ENCODE peak calls at places on chromosomes 13 and 19, in six cellular contexts. One of them, this sample, is unnamed.

GRCh38 chr13:112740502-112741131 is 50.8 kb downstream of the ATP11A start:
- DNase-seq in astrocyte of the cerebellum: no peak
- DNase-seq in lower lobe of right lung: no peak
- DNase-seq in fibroblast of mammary gland: peak
- DNase-seq in stomach: peak
- DNase-seq in HL-60: no peak
- DNase-seq in this sample: no peak

GRCh38 chr13:23322353-23323336 is 110.9 kb downstream of the SACS start:
- DNase-seq in astrocyte of the cerebellum: no peak
- DNase-seq in lower lobe of right lung: no peak
- DNase-seq in fibroblast of mammary gland: no peak
- DNase-seq in stomach: no peak
- DNase-seq in HL-60: no peak
- DNase-seq in this sample: no peak

GRCh38 chr13:107170270-107170931 is 602.5 kb upstream of the ARGLU1 start:
- DNase-seq in astrocyte of the cerebellum: no peak
- DNase-seq in lower lobe of right lung: no peak
- DNase-seq in fibroblast of mammary gland: no peak
- DNase-seq in stomach: no peak
- DNase-seq in HL-60: no peak
- DNase-seq in this sample: no peak

GRCh38 chr13:30898070-30898469 is 8.0 kb upstream of the MEDAG start:
- DNase-seq in astrocyte of the cerebellum: no peak
- DNase-seq in lower lobe of right lung: no peak
- DNase-seq in fibroblast of mammary gland: no peak
- DNase-seq in stomach: no peak
- DNase-seq in HL-60: no peak
- DNase-seq in this sample: no peak

GRCh38 chr13:110301083-110301482 is 5.9 kb downstream of the COL4A1 start:
- DNase-seq in astrocyte of the cerebellum: no peak
- DNase-seq in lower lobe of right lung: no peak
- DNase-seq in fibroblast of mammary gland: no peak
- DNase-seq in stomach: no peak
- DNase-seq in HL-60: no peak
- DNase-seq in this sample: no peak

GRCh38 chr13:39023761-39024160 is 14.1 kb downstream of the PROSER1 start:
- DNase-seq in astrocyte of the cerebellum: no peak
- DNase-seq in lower lobe of right lung: no peak
- DNase-seq in fibroblast of mammary gland: no peak
- DNase-seq in stomach: no peak
- DNase-seq in HL-60: no peak
- DNase-seq in this sample: no peak

GRCh38 chr13:99086149-99086868 is 108.4 kb upstream of the DOCK9 start:
- DNase-seq in astrocyte of the cerebellum: no peak
- DNase-seq in lower lobe of right lung: peak
- DNase-seq in fibroblast of mammary gland: peak
- DNase-seq in stomach: peak
- DNase-seq in HL-60: peak
- DNase-seq in this sample: peak

GRCh38 chr19:57914517-57914916 is 1.9 kb downstream of the ZNF417 start:
- DNase-seq in astrocyte of the cerebellum: no peak
- DNase-seq in lower lobe of right lung: no peak
- DNase-seq in fibroblast of mammary gland: no peak
- DNase-seq in stomach: no peak
- DNase-seq in HL-60: no peak
- DNase-seq in this sample: no peak

GRCh38 chr19:5141278-5141925 is 172.5 kb downstream of the KDM4B start:
- DNase-seq in astrocyte of the cerebellum: no peak
- DNase-seq in lower lobe of right lung: no peak
- DNase-seq in fibroblast of mammary gland: peak
- DNase-seq in stomach: no peak
- DNase-seq in HL-60: no peak
- DNase-seq in this sample: peak

GRCh38 chr19:56314018-56314583 is 538 bp downstream of the ZSCAN5A start:
- DNase-seq in astrocyte of the cerebellum: no peak
- DNase-seq in lower lobe of right lung: no peak
- DNase-seq in fibroblast of mammary gland: no peak
- DNase-seq in stomach: no peak
- DNase-seq in HL-60: peak
- DNase-seq in this sample: no peak

GRCh38 chr19:57280913-57281425 is 684 bp downstream of the ZNF460 start:
- DNase-seq in astrocyte of the cerebellum: no peak
- DNase-seq in lower lobe of right lung: no peak
- DNase-seq in fibroblast of mammary gland: peak
- DNase-seq in stomach: no peak
- DNase-seq in HL-60: peak
- DNase-seq in this sample: peak

GRCh38 chr19:2700660-2701360 is 1.7 kb downstream of the GNG7 start:
- DNase-seq in astrocyte of the cerebellum: no peak
- DNase-seq in lower lobe of right lung: no peak
- DNase-seq in fibroblast of mammary gland: no peak
- DNase-seq in stomach: no peak
- DNase-seq in HL-60: no peak
- DNase-seq in this sample: no peak

GRCh38 chr19:3608079-3608641 is 1.5 kb upstream of the TBXA2R start:
- DNase-seq in astrocyte of the cerebellum: no peak
- DNase-seq in lower lobe of right lung: no peak
- DNase-seq in fibroblast of mammary gland: no peak
- DNase-seq in stomach: no peak
- DNase-seq in HL-60: peak
- DNase-seq in this sample: no peak

GRCh38 chr13:98570929-98571372 is 6.0 kb downstream of the STK24 start:
- DNase-seq in astrocyte of the cerebellum: no peak
- DNase-seq in lower lobe of right lung: no peak
- DNase-seq in fibroblast of mammary gland: peak
- DNase-seq in stomach: peak
- DNase-seq in HL-60: no peak
- DNase-seq in this sample: peak

GRCh38 chr19:3382460-3383100 is 16.2 kb downstream of the NFIC start:
- DNase-seq in astrocyte of the cerebellum: no peak
- DNase-seq in lower lobe of right lung: no peak
- DNase-seq in fibroblast of mammary gland: no peak
- DNase-seq in stomach: no peak
- DNase-seq in HL-60: no peak
- DNase-seq in this sample: no peak

GRCh38 chr13:111505175-111505777 is 184.8 kb downstream of the TEX29 start:
- DNase-seq in astrocyte of the cerebellum: no peak
- DNase-seq in lower lobe of right lung: no peak
- DNase-seq in fibroblast of mammary gland: no peak
- DNase-seq in stomach: peak
- DNase-seq in HL-60: no peak
- DNase-seq in this sample: no peak

GRCh38 chr19:48255376-48256303 is at the start of gene CARD8:
- DNase-seq in astrocyte of the cerebellum: peak
- DNase-seq in lower lobe of right lung: peak
- DNase-seq in fibroblast of mammary gland: peak
- DNase-seq in stomach: peak
- DNase-seq in HL-60: peak
- DNase-seq in this sample: peak

GRCh38 chr13:101449971-101450748 is 2.3 kb upstream of the ITGBL1 start:
- DNase-seq in astrocyte of the cerebellum: peak
- DNase-seq in lower lobe of right lung: no peak
- DNase-seq in fibroblast of mammary gland: peak
- DNase-seq in stomach: no peak
- DNase-seq in HL-60: no peak
- DNase-seq in this sample: no peak

GRCh38 chr13:49641810-49642291 is 13.5 kb downstream of the ARL11 start:
- DNase-seq in astrocyte of the cerebellum: no peak
- DNase-seq in lower lobe of right lung: peak
- DNase-seq in fibroblast of mammary gland: peak
- DNase-seq in stomach: no peak
- DNase-seq in HL-60: peak
- DNase-seq in this sample: no peak

GRCh38 chr19:52638601-52639000 is 446 bp upstream of the ZNF83 start:
- DNase-seq in astrocyte of the cerebellum: no peak
- DNase-seq in lower lobe of right lung: peak
- DNase-seq in fibroblast of mammary gland: peak
- DNase-seq in stomach: no peak
- DNase-seq in HL-60: no peak
- DNase-seq in this sample: no peak

GRCh38 chr13:84192125-84192524 is 309.9 kb upstream of the SLITRK1 start:
- DNase-seq in astrocyte of the cerebellum: peak
- DNase-seq in lower lobe of right lung: no peak
- DNase-seq in fibroblast of mammary gland: peak
- DNase-seq in stomach: no peak
- DNase-seq in HL-60: no peak
- DNase-seq in this sample: no peak

GRCh38 chr19:19061491-19061890 is 2.3 kb upstream of the SLC25A42 start:
- DNase-seq in astrocyte of the cerebellum: no peak
- DNase-seq in lower lobe of right lung: no peak
- DNase-seq in fibroblast of mammary gland: no peak
- DNase-seq in stomach: peak
- DNase-seq in HL-60: no peak
- DNase-seq in this sample: no peak

GRCh38 chr19:19063183-19064097 is at the start of gene SLC25A42:
- DNase-seq in astrocyte of the cerebellum: peak
- DNase-seq in lower lobe of right lung: peak
- DNase-seq in fibroblast of mammary gland: peak
- DNase-seq in stomach: peak
- DNase-seq in HL-60: peak
- DNase-seq in this sample: peak

GRCh38 chr19:19062454-19063182 is 1.2 kb upstream of the SLC25A42 start:
- DNase-seq in astrocyte of the cerebellum: no peak
- DNase-seq in lower lobe of right lung: no peak
- DNase-seq in fibroblast of mammary gland: peak
- DNase-seq in stomach: no peak
- DNase-seq in HL-60: no peak
- DNase-seq in this sample: no peak

GRCh38 chr19:19064811-19065745 is 1.3 kb downstream of the SLC25A42 start:
- DNase-seq in astrocyte of the cerebellum: no peak
- DNase-seq in lower lobe of right lung: no peak
- DNase-seq in fibroblast of mammary gland: no peak
- DNase-seq in stomach: no peak
- DNase-seq in HL-60: no peak
- DNase-seq in this sample: peak

DNA sequence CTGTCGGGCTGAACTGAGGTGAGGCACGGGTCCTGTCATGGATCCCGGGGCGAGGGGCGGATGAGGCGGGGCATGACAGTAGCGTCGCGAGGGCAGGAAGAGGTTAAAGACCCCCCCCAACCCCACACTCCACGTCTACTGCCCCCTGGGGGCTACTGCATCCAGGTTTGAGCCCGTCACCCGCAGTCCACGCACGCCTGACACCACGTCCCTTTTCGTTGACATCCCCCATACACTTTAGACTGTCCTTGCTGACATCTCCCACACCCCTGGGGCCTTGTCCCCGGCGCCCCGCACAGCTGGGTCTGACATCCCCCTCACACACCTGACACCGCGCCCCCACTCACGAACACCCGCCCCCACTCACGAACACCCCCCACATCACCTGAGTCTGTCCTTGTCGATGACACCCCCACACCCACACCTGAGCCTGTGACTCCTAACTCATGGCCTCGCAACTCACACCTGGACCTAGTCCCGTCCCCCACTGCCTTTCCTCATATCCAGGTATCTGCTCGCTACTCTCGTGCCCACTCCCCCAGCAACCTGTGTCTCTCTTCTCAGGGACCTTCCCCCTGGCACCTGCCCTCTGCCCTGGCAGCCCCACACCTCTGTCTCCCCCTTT is 416 bp downstream of the SLC25A42 start:
- DNase-seq in astrocyte of the cerebellum: no peak
- DNase-seq in lower lobe of right lung: no peak
- DNase-seq in fibroblast of mammary gland: peak
- DNase-seq in stomach: no peak
- DNase-seq in HL-60: no peak
- DNase-seq in this sample: no peak
- TF ChIP-seq CTCF in astrocyte of the cerebellum: no peak
- TF ChIP-seq CTCF in lower lobe of right lung: peak
- TF ChIP-seq CTCF in fibroblast of mammary gland: no peak
- TF ChIP-seq CTCF in stomach: no peak
- TF ChIP-seq CTCF in HL-60: no peak
- TF ChIP-seq CTCF in this sample: peak

DNA sequence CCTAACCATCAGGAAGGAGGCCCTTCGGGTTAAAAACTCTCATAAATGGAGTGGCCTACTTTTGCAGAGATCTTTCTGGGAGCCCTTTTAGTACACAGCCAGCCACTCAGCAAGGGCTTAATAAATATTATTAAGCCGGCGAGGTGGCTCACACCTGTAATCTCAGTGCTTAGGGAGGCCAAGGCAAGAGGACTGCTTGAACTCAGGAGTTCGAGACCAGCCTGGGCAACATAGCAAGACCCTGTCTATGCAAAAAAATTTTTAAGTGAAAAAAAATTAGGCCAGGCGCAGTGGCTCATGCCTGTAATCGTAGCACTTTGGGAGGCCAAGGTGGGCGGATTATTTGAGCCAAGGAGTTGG is 810 bp upstream of the KANK2 start:
- DNase-seq in astrocyte of the cerebellum: no peak
- DNase-seq in lower lobe of right lung: no peak
- DNase-seq in fibroblast of mammary gland: no peak
- DNase-seq in stomach: no peak
- DNase-seq in HL-60: no peak
- DNase-seq in this sample: no peak
- H3K4me3 ChIP-seq in astrocyte of the cerebellum: no peak
- H3K4me3 ChIP-seq in lower lobe of right lung: peak
- H3K4me3 ChIP-seq in fibroblast of mammary gland: no peak
- H3K4me3 ChIP-seq in stomach: no peak
- H3K4me3 ChIP-seq in HL-60: peak
- H3K4me3 ChIP-seq in this sample: no peak

DNA sequence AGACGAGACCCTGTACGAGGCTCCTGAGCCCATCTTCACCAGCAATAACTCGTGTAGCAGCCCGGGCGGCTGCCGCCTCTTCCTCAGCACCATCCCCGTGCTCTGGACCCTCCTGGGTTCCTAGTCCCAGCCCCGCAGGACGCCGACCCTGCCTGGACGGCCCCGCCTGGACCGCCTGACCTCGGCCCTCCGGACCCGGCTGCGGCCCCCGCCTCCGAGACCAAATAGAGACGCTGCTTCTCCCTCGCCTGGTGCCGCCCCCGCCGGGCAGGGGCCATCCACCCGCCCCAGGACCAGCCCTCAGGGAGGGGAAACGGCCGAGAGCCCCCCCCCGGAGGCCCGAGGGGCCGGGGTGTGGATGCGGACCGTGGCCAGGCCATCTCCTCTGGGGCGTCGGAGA is 14.1 kb downstream of the EFNA2 start:
- DNase-seq in astrocyte of the cerebellum: no peak
- DNase-seq in lower lobe of right lung: no peak
- DNase-seq in fibroblast of mammary gland: no peak
- DNase-seq in stomach: no peak
- DNase-seq in HL-60: no peak
- DNase-seq in this sample: no peak
- TF ChIP-seq CTCF in astrocyte of the cerebellum: no peak
- TF ChIP-seq CTCF in lower lobe of right lung: no peak
- TF ChIP-seq CTCF in fibroblast of mammary gland: no peak
- TF ChIP-seq CTCF in stomach: no peak
- TF ChIP-seq CTCF in HL-60: no peak
- TF ChIP-seq CTCF in this sample: no peak

DNA sequence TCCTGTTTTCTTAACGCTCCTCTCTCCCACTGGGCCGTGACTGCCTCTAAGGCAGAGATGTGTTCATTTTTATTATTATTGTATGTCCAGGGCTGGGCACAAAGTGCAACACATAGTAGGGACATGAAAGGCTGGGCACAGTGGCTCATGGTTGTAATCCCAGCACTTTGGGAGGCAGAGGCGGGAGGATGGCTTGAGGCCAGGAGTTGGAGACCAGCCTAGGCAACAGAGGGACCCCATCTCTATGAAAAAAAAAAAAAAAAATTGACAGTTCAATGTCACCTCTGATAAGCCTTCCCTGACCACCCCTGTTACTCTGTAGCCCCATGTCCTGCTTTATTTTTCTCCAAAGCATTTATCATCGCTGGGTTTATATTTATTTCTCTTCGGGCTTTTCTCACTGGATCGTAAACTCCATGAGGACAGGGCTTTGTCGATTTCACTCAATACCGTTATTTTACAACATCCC is 481 bp upstream of the SAE1 start:
- DNase-seq in astrocyte of the cerebellum: no peak
- DNase-seq in lower lobe of right lung: no peak
- DNase-seq in fibroblast of mammary gland: no peak
- DNase-seq in stomach: no peak
- DNase-seq in HL-60: no peak
- DNase-seq in this sample: no peak
- H3K4me3 ChIP-seq in astrocyte of the cerebellum: no peak
- H3K4me3 ChIP-seq in lower lobe of right lung: peak
- H3K4me3 ChIP-seq in fibroblast of mammary gland: no peak
- H3K4me3 ChIP-seq in stomach: peak
- H3K4me3 ChIP-seq in HL-60: no peak
- H3K4me3 ChIP-seq in this sample: no peak

This sample was measured in GM06990.